ENCODE peak calls at places on chromosomes 4 and X, in five cellular contexts. Y is HFF-Myc; L is NCI-H1048; W is activated CD4-positive, alpha-beta T cell treated with anti-CD3 and anti-CD28 coated beads, Interleukin-2, amount 50 U/mL, for 1 hour; H is HTR-8/SVneo. Z is an unnamed sample.

GRCh38 chrX:16851421-16851820 is 18.7 kb downstream of the RBBP7 start:
- DNase-seq in L (no peak), Y (no peak), W (no peak), H (no peak), Z (no peak)

GRCh38 chr4:182901337-182901736 is 15.8 kb downstream of the DCTD start:
- DNase-seq in H (no peak), L (no peak), W (no peak), Y (no peak), Z (no peak)

GRCh38 chrX:113512700-113513395 is 672.2 kb upstream of the AMOT start:
- DNase-seq in W (no peak), H (peak; percentile 5), Y (no peak), L (no peak), Z (no peak)

GRCh38 chrX:150575415-150575814 is 7.0 kb downstream of the MTM1 start:
- DNase-seq in L (peak; percentile 27), Y (no peak), H (no peak), W (peak; percentile 47), Z (no peak)

GRCh38 chr4:53960843-53961242 is 103.6 kb downstream of the CHIC2 start:
- DNase-seq in W (no peak), H (no peak), L (no peak), Y (no peak), Z (no peak)

GRCh38 chr4:20916106-20916505 is 215.8 kb downstream of the PACRGL start:
- DNase-seq in H (no peak), Y (no peak), W (no peak), L (no peak), Z (no peak)

GRCh38 chrX:24245201-24245600 is 68.7 kb downstream of the SUPT20HL2 start:
- DNase-seq in W (no peak), L (no peak), Y (no peak), H (peak; percentile 76), Z (no peak)

GRCh38 chr4:151176711-151177110 is 77.3 kb downstream of the RPS3A start:
- DNase-seq in W (no peak), H (no peak), L (no peak), Y (no peak), Z (no peak)

GRCh38 chr4:41628916-41629315 is 91.0 kb downstream of the LIMCH1 start:
- DNase-seq in Y (no peak), W (no peak), L (no peak), H (no peak), Z (no peak)

GRCh38 chr4:105588252-105588651 is 35.8 kb downstream of the ARHGEF38 start:
- DNase-seq in Y (no peak), W (no peak), L (no peak), H (no peak), Z (no peak)

GRCh38 chr4:150297861-150298474 is 219.7 kb downstream of the DCLK2 start:
- DNase-seq in H (peak; percentile 27), W (peak; percentile 10), Y (no peak), L (no peak), Z (peak; percentile 42)

GRCh38 chrX:11741574-11741973 is 16.5 kb upstream of the MSL3 start:
- DNase-seq in Y (no peak), W (no peak), H (no peak), L (no peak), Z (no peak)

GRCh38 chr4:48296330-48296729 is 26.7 kb upstream of the TEC start:
- DNase-seq in L (no peak), W (no peak), H (no peak), Y (no peak), Z (no peak)

GRCh38 chr4:54660145-54660535 is 2.4 kb downstream of the KIT start:
- DNase-seq in L (no peak), H (no peak), W (no peak), Y (no peak), Z (no peak)

GRCh38 chr4:4694296-4694772 is 152.5 kb upstream of the STX18 start:
- DNase-seq in W (no peak), H (no peak), L (no peak), Y (no peak), Z (no peak)

GRCh38 chr4:1683371-1683902 is 676 bp downstream of the FAM53A start:
- DNase-seq in H (peak; percentile 54), W (peak; percentile 31), Y (peak; percentile 52), L (no peak), Z (peak; percentile 39)

GRCh38 chr4:1410491-1411325 is 4.5 kb upstream of the NKX1-1 start:
- DNase-seq in L (no peak), Y (peak; percentile 10), W (peak; percentile 45), H (peak; percentile 72), Z (no peak)

GRCh38 chr4:5863461-5864113 is 29.3 kb downstream of the CRMP1 start:
- DNase-seq in Y (peak; percentile 51), W (no peak), L (no peak), H (peak; percentile 68), Z (no peak)

GRCh38 chrX:23372220-23372902 is 37.7 kb downstream of the PTCHD1 start:
- DNase-seq in H (no peak), W (no peak), L (no peak), Y (no peak), Z (no peak)

GRCh38 chrX:150546711-150547153 is 21.7 kb upstream of the MTM1 start:
- DNase-seq in L (no peak), H (no peak), Y (no peak), W (no peak), Z (no peak)

GRCh38 chrX:44462851-44463250 is 79.8 kb downstream of the FUNDC1 start:
- DNase-seq in W (no peak), L (no peak), H (peak; percentile 48), Y (no peak), Z (no peak)

GRCh38 chrX:49610718-49611310 is 12.0 kb downstream of the GAGE1 start:
- DNase-seq in Y (no peak), H (no peak), W (no peak), L (no peak), Z (no peak)